ENCODE peak calls at places on chromosomes 12 and 14, in four cellular contexts. A is astrocyte of the spinal cord, K is amygdala, Y is fibroblast of mammary gland. V is an unnamed sample.

GRCh38 chr14:76715102-76715926 is 46.0 kb upstream of the VASH1 start:
- DNase-seq in A (no peak), K (no peak), Y (peak), V (peak)

GRCh38 chr14:76786556-76786955 is 25.3 kb downstream of the VASH1 start:
- DNase-seq in A (no peak), K (no peak), Y (no peak), V (no peak)

GRCh38 chr12:46380397-46380796 is 7.8 kb upstream of the SLC38A2 start:
- DNase-seq in A (no peak), K (no peak), Y (no peak), V (no peak)

GRCh38 chr14:73211251-73211650 is 26.1 kb upstream of the PAPLN start:
- DNase-seq in A (no peak), K (no peak), Y (no peak), V (no peak)

GRCh38 chr14:76904100-76904739 is 78.0 kb downstream of the LRRC74A start:
- DNase-seq in A (peak), K (no peak), Y (peak), V (no peak)

GRCh38 chr12:122946690-122947271 is 19.5 kb downstream of the ABCB9 start:
- DNase-seq in A (peak), K (no peak), Y (peak), V (peak)

GRCh38 chr14:22163051-22163450 is 426.0 kb downstream of the DAD1 start:
- DNase-seq in A (peak), K (no peak), Y (peak), V (peak)

GRCh38 chr12:50166776-50167025 is 468 bp downstream of the CERS5 start:
- DNase-seq in A (no peak), K (no peak), Y (no peak), V (no peak)

GRCh38 chr12:81610955-81611889 is 147.9 kb downstream of the PPFIA2 start:
- DNase-seq in A (no peak), K (no peak), Y (peak), V (peak)

GRCh38 chr12:109346920-109347319 is 780 bp upstream of the MYO1H start:
- DNase-seq in A (no peak), K (no peak), Y (no peak), V (peak)

GRCh38 chr12:11693626-11694025 is 44.2 kb downstream of the ETV6 start:
- DNase-seq in A (no peak), K (no peak), Y (no peak), V (no peak)

GRCh38 chr14:66395300-66395699 is 90.9 kb upstream of the CCDC196 start:
- DNase-seq in A (no peak), K (no peak), Y (no peak), V (no peak)

GRCh38 chr12:124332068-124332672 is 37.3 kb downstream of the RFLNA start:
- DNase-seq in A (no peak), K (no peak), Y (no peak), V (no peak)

GRCh38 chr14:81946808-81947798 is 413.4 kb upstream of the SEL1L start:
- DNase-seq in A (no peak), K (no peak), Y (no peak), V (peak)

GRCh38 chr12:132296063-132296462 is 33.3 kb downstream of the GALNT9 start:
- DNase-seq in A (no peak), K (no peak), Y (no peak), V (no peak)

GRCh38 chr12:57464569-57464968 is 5.0 kb downstream of the GLI1 start:
- DNase-seq in A (no peak), K (no peak), Y (no peak), V (no peak)

GRCh38 chr14:22557846-22558220 is 31.2 kb downstream of the DAD1 start:
- DNase-seq in A (no peak), K (no peak), Y (no peak), V (no peak)